ENCODE peak calls at places on chromosomes 16 and 17, in five cellular contexts. D, H, A, V and U are unnamed samples.

GRCh38 chr16:54453863-54454262 is 167.3 kb upstream of the IRX3 start:
- DNase-seq in V (no peak), A (no peak), H (no peak), D (no peak), U (no peak)

GRCh38 chr16:73794936-73795335 is 501.7 kb upstream of the PSMD7 start:
- DNase-seq in H (no peak), V (no peak), D (no peak), A (no peak), U (no peak)

GRCh38 chr16:70252355-70252988 is 732 bp upstream of the EXOSC6 start:
- DNase-seq in V (no peak), D (no peak), A (no peak), H (no peak), U (no peak)

GRCh38 chr16:55499951-55500350 is 8.9 kb upstream of the LPCAT2 start:
- DNase-seq in D (peak), A (no peak), H (no peak), V (peak), U (peak)

GRCh38 chr17:73719588-73720071 is 75.4 kb upstream of the SDK2 start:
- DNase-seq in V (no peak), H (peak), A (peak), D (no peak), U (no peak)

GRCh38 chr17:12078791-12079190 is 58.1 kb downstream of the MAP2K4 start:
- DNase-seq in V (peak), A (no peak), D (peak), H (no peak), U (no peak)

GRCh38 chr16:3578121-3578520 is 918 bp upstream of the NLRC3 start:
- DNase-seq in V (no peak), D (no peak), H (no peak), A (no peak), U (no peak)

GRCh38 chr17:42908872-42909700 is 8.5 kb downstream of the G6PC1 start:
- DNase-seq in D (no peak), V (no peak), H (no peak), A (no peak), U (no peak)

GRCh38 chr17:79814966-79815835 is 18.3 kb upstream of the CBX8 start:
- DNase-seq in A (peak), D (no peak), H (peak), V (no peak), U (no peak)

GRCh38 chr17:7912927-7913524 is 3.1 kb downstream of the RNF227 start:
- DNase-seq in V (peak), D (peak), H (no peak), A (no peak), U (peak)

GRCh38 chr16:66621973-66622372 is 17.5 kb downstream of the CMTM3 start:
- DNase-seq in D (no peak), A (no peak), H (no peak), V (no peak), U (no peak)

GRCh38 chr16:25007284-25007984 is 7.7 kb downstream of the ARHGAP17 start:
- DNase-seq in V (peak), D (no peak), A (no peak), H (no peak), U (no peak)

GRCh38 chr17:41695134-41695661 is 6.5 kb downstream of the EIF1 start:
- DNase-seq in H (no peak), V (no peak), A (no peak), D (no peak), U (no peak)

GRCh38 chr17:50908860-50909764 is 43.0 kb upstream of the TOB1 start:
- DNase-seq in D (no peak), V (no peak), H (peak), A (peak), U (no peak)

GRCh38 chr17:56230660-56231059 is 77.4 kb downstream of the ANKFN1 start:
- DNase-seq in A (no peak), D (no peak), V (peak), H (no peak), U (no peak)

GRCh38 chr17:76515291-76515949 is 14.2 kb upstream of the RHBDF2 start:
- DNase-seq in A (no peak), H (peak), D (no peak), V (peak), U (peak)

GRCh38 chr16:68084504-68085258 is 489 bp upstream of the NFATC3 start:
- DNase-seq in A (peak), D (peak), V (no peak), H (peak), U (peak)

GRCh38 chr17:74452841-74453661 is 13.4 kb upstream of the CD300A start:
- DNase-seq in A (peak), H (peak), V (no peak), D (no peak), U (no peak)

GRCh38 chr17:6969323-6969726 is 26.5 kb upstream of the ALOX12 start:
- DNase-seq in D (no peak), V (no peak), H (no peak), A (no peak), U (no peak)

DNA sequence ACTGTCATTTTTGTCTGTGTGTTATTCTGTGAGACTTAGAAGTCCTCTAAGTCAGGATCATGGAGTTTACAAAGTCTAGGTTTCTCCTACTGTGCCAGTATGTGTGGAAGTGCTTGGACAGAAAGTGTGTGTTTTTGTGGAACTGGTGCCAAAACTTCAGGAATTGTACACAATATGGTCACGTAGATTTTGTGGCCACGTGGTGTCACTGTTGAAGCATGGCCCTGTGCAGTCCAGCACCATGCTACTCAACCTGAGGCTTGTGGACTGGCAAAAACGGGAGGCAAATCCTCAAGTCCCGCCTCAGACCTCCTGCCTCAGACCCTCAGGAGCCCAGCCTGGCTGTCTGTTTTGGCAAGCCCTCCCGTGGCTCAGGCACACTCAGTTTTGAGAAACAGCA is 16.7 kb upstream of the ALKBH5 start:
- DNase-seq in H (no peak), D (no peak), V (no peak), A (peak), U (no peak)
- TF ChIP-seq CTCF in H (no peak), D (peak), V (no peak), A (no peak), U (peak)

DNA sequence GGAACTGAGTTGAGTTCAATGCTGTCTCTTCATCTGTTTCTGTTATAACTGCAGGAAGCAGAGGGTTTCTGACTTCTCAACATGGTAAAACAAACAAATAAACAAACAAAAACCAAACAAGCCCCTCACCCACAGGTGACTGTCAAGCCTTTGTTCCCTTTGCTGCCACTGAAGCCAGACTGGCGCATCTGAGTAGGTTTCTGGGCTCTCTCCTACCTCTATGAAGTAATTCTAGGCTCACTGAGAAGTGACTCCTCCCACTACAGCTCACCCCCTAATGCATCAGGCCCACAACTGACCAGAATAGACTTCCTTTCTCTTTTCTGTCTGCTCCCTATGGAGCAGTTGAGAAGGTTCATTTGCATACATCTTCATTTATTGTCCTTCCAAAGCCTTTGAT is 77.0 kb upstream of the CCL2 start:
- DNase-seq in H (no peak), V (no peak), A (no peak), D (no peak), U (no peak)
- TF ChIP-seq CTCF in H (no peak), V (no peak), A (no peak), D (peak), U (no peak)

GRCh38 chr16:28210264-28210663 is 1.5 kb downstream of the XPO6 start:
- DNase-seq in D (no peak), A (no peak), H (no peak), V (no peak), U (no peak)
- TF ChIP-seq CTCF in D (no peak), A (no peak), H (no peak), V (no peak), U (no peak)

GRCh38 chr16:88673685-88674398 is 11.0 kb upstream of the MVD start:
- DNase-seq in A (no peak), V (no peak), D (no peak), H (no peak), U (peak)

GRCh38 chr16:88676502-88677242 is 9.6 kb downstream of the SNAI3 start:
- DNase-seq in D (no peak), A (no peak), H (no peak), V (no peak), U (no peak)

GRCh38 chr16:88669986-88670385 is 7.1 kb upstream of the MVD start:
- DNase-seq in H (no peak), D (no peak), V (no peak), A (no peak), U (no peak)

GRCh38 chr16:88671806-88672205 is 8.9 kb upstream of the MVD start:
- DNase-seq in D (no peak), H (no peak), V (no peak), A (no peak), U (no peak)

GRCh38 chr16:88672776-88673175 is 9.9 kb upstream of the MVD start:
- DNase-seq in H (peak), A (no peak), D (no peak), V (no peak), U (no peak)
- TF ChIP-seq CTCF in H (no peak), A (no peak), D (peak), V (peak), U (no peak)

GRCh38 chr16:535446-536405 is 8.2 kb downstream of the CAPN15 start:
- DNase-seq in D (no peak), A (no peak), H (peak), V (peak), U (no peak)

GRCh38 chr16:534856-535445 is 7.4 kb downstream of the CAPN15 start:
- DNase-seq in H (no peak), V (no peak), A (no peak), D (no peak), U (no peak)

GRCh38 chr16:536746-537145 is 9.2 kb downstream of the CAPN15 start:
- DNase-seq in D (no peak), V (no peak), A (no peak), H (no peak), U (no peak)

GRCh38 chr16:539901-540530 is 12.5 kb downstream of the CAPN15 start:
- DNase-seq in A (no peak), V (no peak), D (no peak), H (no peak), U (no peak)

GRCh38 chr16:537415-538335 is 10.2 kb downstream of the CAPN15 start:
- DNase-seq in A (no peak), H (no peak), V (no peak), D (no peak), U (no peak)
- TF ChIP-seq CTCF in A (no peak), H (no peak), V (peak), D (peak), U (no peak)

GRCh38 chr16:57727610-57728009 is 8.0 kb upstream of the KATNB1 start:
- DNase-seq in H (no peak), D (no peak), A (no peak), V (no peak), U (no peak)
- TF ChIP-seq CTCF in H (no peak), D (no peak), A (no peak), V (no peak), U (no peak)